ENCODE peak calls at places on chromosomes 7 and 10, in seven cellular contexts. One of them, this sample, is unnamed.

GRCh38 chr7:69204936-69205335 is 393.3 kb upstream of the AUTS2 start:
- DNase-seq in psoas muscle: no peak
- DNase-seq in astrocyte of the spinal cord: peak; percentile 18
- DNase-seq in fibroblast of pulmonary artery: no peak
- DNase-seq in lung: no peak
- DNase-seq in AG09309: no peak
- DNase-seq in mammary epithelial cell: no peak
- DNase-seq in this sample: no peak

GRCh38 chr10:114631678-114632417 is 26.2 kb downstream of the ABLIM1 start:
- DNase-seq in psoas muscle: peak; percentile 50
- DNase-seq in astrocyte of the spinal cord: peak; percentile 42
- DNase-seq in fibroblast of pulmonary artery: no peak
- DNase-seq in lung: no peak
- DNase-seq in AG09309: no peak
- DNase-seq in mammary epithelial cell: no peak
- DNase-seq in this sample: no peak

GRCh38 chr10:30359373-30360206 is 10.5 kb upstream of the MTPAP start:
- DNase-seq in psoas muscle: peak; percentile 50
- DNase-seq in astrocyte of the spinal cord: peak; percentile 44
- DNase-seq in fibroblast of pulmonary artery: peak; percentile 60
- DNase-seq in lung: peak; percentile 65
- DNase-seq in AG09309: no peak
- DNase-seq in mammary epithelial cell: peak; percentile 68
- DNase-seq in this sample: peak; percentile 83

GRCh38 chr7:27096756-27097514 is 1.1 kb upstream of the HOXA1 start:
- DNase-seq in psoas muscle: peak; percentile 56
- DNase-seq in astrocyte of the spinal cord: peak; percentile 59
- DNase-seq in fibroblast of pulmonary artery: no peak
- DNase-seq in lung: no peak
- DNase-seq in AG09309: no peak
- DNase-seq in mammary epithelial cell: peak; percentile 57
- DNase-seq in this sample: peak; percentile 40

GRCh38 chr7:74496272-74496671 is 42.6 kb downstream of the GTF2IRD1 start:
- DNase-seq in psoas muscle: no peak
- DNase-seq in astrocyte of the spinal cord: no peak
- DNase-seq in fibroblast of pulmonary artery: no peak
- DNase-seq in lung: no peak
- DNase-seq in AG09309: no peak
- DNase-seq in mammary epithelial cell: no peak
- DNase-seq in this sample: no peak

GRCh38 chr10:15399060-15399661 is 28.1 kb upstream of the FAM171A1 start:
- DNase-seq in psoas muscle: no peak
- DNase-seq in astrocyte of the spinal cord: no peak
- DNase-seq in fibroblast of pulmonary artery: no peak
- DNase-seq in lung: no peak
- DNase-seq in AG09309: no peak
- DNase-seq in mammary epithelial cell: no peak
- DNase-seq in this sample: no peak

GRCh38 chr10:58546722-58547121 is 34.0 kb downstream of the BICC1 start:
- DNase-seq in psoas muscle: no peak
- DNase-seq in astrocyte of the spinal cord: no peak
- DNase-seq in fibroblast of pulmonary artery: no peak
- DNase-seq in lung: no peak
- DNase-seq in AG09309: no peak
- DNase-seq in mammary epithelial cell: no peak
- DNase-seq in this sample: no peak

GRCh38 chr10:108894402-108895301 is 1028.7 kb downstream of the XPNPEP1 start:
- DNase-seq in psoas muscle: no peak
- DNase-seq in astrocyte of the spinal cord: no peak
- DNase-seq in fibroblast of pulmonary artery: no peak
- DNase-seq in lung: no peak
- DNase-seq in AG09309: no peak
- DNase-seq in mammary epithelial cell: no peak
- DNase-seq in this sample: no peak

GRCh38 chr7:116726149-116726548 is 54.2 kb downstream of the MET start:
- DNase-seq in psoas muscle: no peak
- DNase-seq in astrocyte of the spinal cord: no peak
- DNase-seq in fibroblast of pulmonary artery: no peak
- DNase-seq in lung: no peak
- DNase-seq in AG09309: no peak
- DNase-seq in mammary epithelial cell: no peak
- DNase-seq in this sample: no peak

GRCh38 chr10:34964166-34964800 is 125.9 kb downstream of the CUL2 start:
- DNase-seq in psoas muscle: no peak
- DNase-seq in astrocyte of the spinal cord: no peak
- DNase-seq in fibroblast of pulmonary artery: no peak
- DNase-seq in lung: no peak
- DNase-seq in AG09309: no peak
- DNase-seq in mammary epithelial cell: no peak
- DNase-seq in this sample: no peak

GRCh38 chr7:141702047-141702567 is at the start of gene DENND11:
- DNase-seq in psoas muscle: peak; percentile 56
- DNase-seq in astrocyte of the spinal cord: no peak
- DNase-seq in fibroblast of pulmonary artery: peak; percentile 20
- DNase-seq in lung: peak; percentile 38
- DNase-seq in AG09309: no peak
- DNase-seq in mammary epithelial cell: peak; percentile 41
- DNase-seq in this sample: peak; percentile 64

GRCh38 chr10:2494386-2494785 is 573.0 kb upstream of the PFKP start:
- DNase-seq in psoas muscle: no peak
- DNase-seq in astrocyte of the spinal cord: no peak
- DNase-seq in fibroblast of pulmonary artery: no peak
- DNase-seq in lung: no peak
- DNase-seq in AG09309: no peak
- DNase-seq in mammary epithelial cell: no peak
- DNase-seq in this sample: no peak

GRCh38 chr7:91565499-91566331 is 301.5 kb downstream of the FZD1 start:
- DNase-seq in psoas muscle: peak; percentile 23
- DNase-seq in astrocyte of the spinal cord: peak; percentile 57
- DNase-seq in fibroblast of pulmonary artery: no peak
- DNase-seq in lung: no peak
- DNase-seq in AG09309: no peak
- DNase-seq in mammary epithelial cell: no peak
- DNase-seq in this sample: peak; percentile 13

GRCh38 chr7:100171840-100172239 is 3.4 kb upstream of the GAL3ST4 start:
- DNase-seq in psoas muscle: no peak
- DNase-seq in astrocyte of the spinal cord: no peak
- DNase-seq in fibroblast of pulmonary artery: no peak
- DNase-seq in lung: no peak
- DNase-seq in AG09309: no peak
- DNase-seq in mammary epithelial cell: no peak
- DNase-seq in this sample: no peak

GRCh38 chr7:40876604-40877003 is 741.8 kb downstream of the SUGCT start:
- DNase-seq in psoas muscle: no peak
- DNase-seq in astrocyte of the spinal cord: peak; percentile 22
- DNase-seq in fibroblast of pulmonary artery: no peak
- DNase-seq in lung: no peak
- DNase-seq in AG09309: no peak
- DNase-seq in mammary epithelial cell: no peak
- DNase-seq in this sample: no peak

GRCh38 chr7:136133491-136133990 is 156.4 kb upstream of the MTPN start:
- DNase-seq in psoas muscle: no peak
- DNase-seq in astrocyte of the spinal cord: peak; percentile 82
- DNase-seq in fibroblast of pulmonary artery: peak; percentile 26
- DNase-seq in lung: no peak
- DNase-seq in AG09309: no peak
- DNase-seq in mammary epithelial cell: no peak
- DNase-seq in this sample: no peak

GRCh38 chr10:132307823-132308587 is at the start of gene STK32C:
- DNase-seq in psoas muscle: peak; percentile 93
- DNase-seq in astrocyte of the spinal cord: peak; percentile 86
- DNase-seq in fibroblast of pulmonary artery: peak; percentile 90
- DNase-seq in lung: peak; percentile 89
- DNase-seq in AG09309: peak; percentile 43
- DNase-seq in mammary epithelial cell: peak; percentile 69
- DNase-seq in this sample: peak; percentile 92

GRCh38 chr7:55538538-55538937 is 33.8 kb downstream of the VOPP1 start:
- DNase-seq in psoas muscle: no peak
- DNase-seq in astrocyte of the spinal cord: peak; percentile 90
- DNase-seq in fibroblast of pulmonary artery: peak; percentile 89
- DNase-seq in lung: no peak
- DNase-seq in AG09309: peak; percentile 85
- DNase-seq in mammary epithelial cell: peak; percentile 97
- DNase-seq in this sample: peak; percentile 96

GRCh38 chr7:3598855-3599254 is 297.8 kb downstream of the SDK1 start:
- DNase-seq in psoas muscle: no peak
- DNase-seq in astrocyte of the spinal cord: no peak
- DNase-seq in fibroblast of pulmonary artery: no peak
- DNase-seq in lung: no peak
- DNase-seq in AG09309: no peak
- DNase-seq in mammary epithelial cell: no peak
- DNase-seq in this sample: no peak

GRCh38 chr7:116357776-116358670 is 141.5 kb upstream of the CAV2 start:
- DNase-seq in psoas muscle: no peak
- DNase-seq in astrocyte of the spinal cord: peak; percentile 48
- DNase-seq in fibroblast of pulmonary artery: peak; percentile 56
- DNase-seq in lung: no peak
- DNase-seq in AG09309: no peak
- DNase-seq in mammary epithelial cell: peak; percentile 55
- DNase-seq in this sample: peak; percentile 46

GRCh38 chr7:33054261-33054964 is 8.2 kb downstream of the NT5C3A start:
- DNase-seq in psoas muscle: no peak
- DNase-seq in astrocyte of the spinal cord: no peak
- DNase-seq in fibroblast of pulmonary artery: peak; percentile 30
- DNase-seq in lung: no peak
- DNase-seq in AG09309: no peak
- DNase-seq in mammary epithelial cell: peak; percentile 37
- DNase-seq in this sample: peak; percentile 38

GRCh38 chr7:46993396-46993795 is 588.5 kb downstream of the TNS3 start:
- DNase-seq in psoas muscle: no peak
- DNase-seq in astrocyte of the spinal cord: no peak
- DNase-seq in fibroblast of pulmonary artery: peak; percentile 57
- DNase-seq in lung: no peak
- DNase-seq in AG09309: no peak
- DNase-seq in mammary epithelial cell: peak; percentile 44
- DNase-seq in this sample: peak; percentile 84

GRCh38 chr7:33200282-33200681 is 70.9 kb downstream of the BBS9 start:
- DNase-seq in psoas muscle: no peak
- DNase-seq in astrocyte of the spinal cord: no peak
- DNase-seq in fibroblast of pulmonary artery: no peak
- DNase-seq in lung: no peak
- DNase-seq in AG09309: no peak
- DNase-seq in mammary epithelial cell: no peak
- DNase-seq in this sample: no peak

GRCh38 chr7:45689011-45689796 is 115.0 kb downstream of the ADCY1 start:
- DNase-seq in psoas muscle: no peak
- DNase-seq in astrocyte of the spinal cord: peak; percentile 75
- DNase-seq in fibroblast of pulmonary artery: peak; percentile 51
- DNase-seq in lung: no peak
- DNase-seq in AG09309: peak; percentile 34
- DNase-seq in mammary epithelial cell: peak; percentile 63
- DNase-seq in this sample: peak; percentile 70

GRCh38 chr7:115707684-115708341 is 322.8 kb downstream of the TFEC start:
- DNase-seq in psoas muscle: no peak
- DNase-seq in astrocyte of the spinal cord: no peak
- DNase-seq in fibroblast of pulmonary artery: no peak
- DNase-seq in lung: no peak
- DNase-seq in AG09309: no peak
- DNase-seq in mammary epithelial cell: no peak
- DNase-seq in this sample: no peak

GRCh38 chr7:26379711-26380110 is 88.0 kb downstream of the SNX10 start:
- DNase-seq in psoas muscle: no peak
- DNase-seq in astrocyte of the spinal cord: no peak
- DNase-seq in fibroblast of pulmonary artery: no peak
- DNase-seq in lung: no peak
- DNase-seq in AG09309: no peak
- DNase-seq in mammary epithelial cell: no peak
- DNase-seq in this sample: no peak

GRCh38 chr10:1417574-1417973 is 319.8 kb downstream of the ADARB2 start:
- DNase-seq in psoas muscle: no peak
- DNase-seq in astrocyte of the spinal cord: no peak
- DNase-seq in fibroblast of pulmonary artery: no peak
- DNase-seq in lung: no peak
- DNase-seq in AG09309: no peak
- DNase-seq in mammary epithelial cell: no peak
- DNase-seq in this sample: no peak

GRCh38 chr7:83655951-83656556 is 7.1 kb upstream of the SEMA3E start:
- DNase-seq in psoas muscle: no peak
- DNase-seq in astrocyte of the spinal cord: peak; percentile 64
- DNase-seq in fibroblast of pulmonary artery: peak; percentile 75
- DNase-seq in lung: no peak
- DNase-seq in AG09309: peak; percentile 4
- DNase-seq in mammary epithelial cell: peak; percentile 32
- DNase-seq in this sample: peak; percentile 71
- TF ChIP-seq CTCF in psoas muscle: peak; percentile 50
- TF ChIP-seq CTCF in astrocyte of the spinal cord: peak; percentile 93
- TF ChIP-seq CTCF in fibroblast of pulmonary artery: peak; percentile 100
- TF ChIP-seq CTCF in lung: peak; percentile 11
- TF ChIP-seq CTCF in AG09309: peak; percentile 80
- TF ChIP-seq CTCF in mammary epithelial cell: peak; percentile 92
- TF ChIP-seq CTCF in this sample: peak; percentile 98

GRCh38 chr7:158239290-158239981 is 348.2 kb downstream of the PTPRN2 start:
- DNase-seq in psoas muscle: no peak
- DNase-seq in astrocyte of the spinal cord: no peak
- DNase-seq in fibroblast of pulmonary artery: no peak
- DNase-seq in lung: no peak
- DNase-seq in AG09309: no peak
- DNase-seq in mammary epithelial cell: no peak
- DNase-seq in this sample: no peak
- H3K4me3 ChIP-seq in psoas muscle: no peak overlapping the region
- H3K4me3 ChIP-seq in astrocyte of the spinal cord: no peak overlapping the region
- H3K4me3 ChIP-seq in fibroblast of pulmonary artery: no peak overlapping the region
- H3K4me3 ChIP-seq in lung: no peak overlapping the region
- H3K4me3 ChIP-seq in AG09309: no peak overlapping the region
- H3K4me3 ChIP-seq in mammary epithelial cell: no peak overlapping the region
- H3K4me3 ChIP-seq in this sample: no peak overlapping the region

GRCh38 chr10:63261496-63261895 is 128.4 kb downstream of the NRBF2 start:
- DNase-seq in psoas muscle: no peak
- DNase-seq in astrocyte of the spinal cord: no peak
- DNase-seq in fibroblast of pulmonary artery: no peak
- DNase-seq in lung: no peak
- DNase-seq in AG09309: no peak
- DNase-seq in mammary epithelial cell: no peak
- DNase-seq in this sample: no peak
- TF ChIP-seq CTCF in psoas muscle: no peak
- TF ChIP-seq CTCF in astrocyte of the spinal cord: no peak
- TF ChIP-seq CTCF in fibroblast of pulmonary artery: no peak
- TF ChIP-seq CTCF in lung: no peak
- TF ChIP-seq CTCF in AG09309: no peak
- TF ChIP-seq CTCF in mammary epithelial cell: no peak
- TF ChIP-seq CTCF in this sample: no peak

GRCh38 chr7:703049-703448 is 23.4 kb upstream of the DNAAF5 start:
- DNase-seq in psoas muscle: no peak
- DNase-seq in astrocyte of the spinal cord: no peak
- DNase-seq in fibroblast of pulmonary artery: no peak
- DNase-seq in lung: no peak
- DNase-seq in AG09309: no peak
- DNase-seq in mammary epithelial cell: no peak
- DNase-seq in this sample: no peak
- H3K4me3 ChIP-seq in psoas muscle: no peak overlapping the region
- H3K4me3 ChIP-seq in astrocyte of the spinal cord: no peak overlapping the region
- H3K4me3 ChIP-seq in fibroblast of pulmonary artery: no peak overlapping the region
- H3K4me3 ChIP-seq in lung: no peak overlapping the region
- H3K4me3 ChIP-seq in AG09309: no peak overlapping the region
- H3K4me3 ChIP-seq in mammary epithelial cell: no peak overlapping the region
- H3K4me3 ChIP-seq in this sample: no peak overlapping the region

GRCh38 chr7:20343211-20343610 is 12.5 kb downstream of the ITGB8 start:
- DNase-seq in psoas muscle: no peak
- DNase-seq in astrocyte of the spinal cord: no peak
- DNase-seq in fibroblast of pulmonary artery: no peak
- DNase-seq in lung: no peak
- DNase-seq in AG09309: no peak
- DNase-seq in mammary epithelial cell: no peak
- DNase-seq in this sample: no peak
- TF ChIP-seq CTCF in psoas muscle: no peak
- TF ChIP-seq CTCF in astrocyte of the spinal cord: peak; percentile 26
- TF ChIP-seq CTCF in fibroblast of pulmonary artery: peak; percentile 16
- TF ChIP-seq CTCF in lung: no peak
- TF ChIP-seq CTCF in AG09309: no peak
- TF ChIP-seq CTCF in mammary epithelial cell: no peak
- TF ChIP-seq CTCF in this sample: peak; percentile 27

This sample was measured in epithelial cell of esophagus.